ENCODE peak calls at places on chromosome 5, in six cellular contexts. One of them, this sample, is unnamed.

GRCh38 chr5:113140837-113141661 is 164.5 kb downstream of the DCP2 start:
- DNase-seq in trophoblast cell: peak
- DNase-seq in IMR-90: peak
- DNase-seq in H1: peak
- DNase-seq in neuronal stem cell: no peak
- DNase-seq in mesendoderm: peak
- DNase-seq in this sample: peak

GRCh38 chr5:39652036-39652435 is 227.3 kb upstream of the DAB2 start:
- DNase-seq in trophoblast cell: no peak
- DNase-seq in IMR-90: no peak
- DNase-seq in H1: no peak
- DNase-seq in neuronal stem cell: no peak
- DNase-seq in mesendoderm: no peak
- DNase-seq in this sample: no peak

GRCh38 chr5:33491941-33492340 is 51.2 kb downstream of the TARS1 start:
- DNase-seq in trophoblast cell: no peak
- DNase-seq in IMR-90: peak
- DNase-seq in H1: no peak
- DNase-seq in neuronal stem cell: no peak
- DNase-seq in mesendoderm: no peak
- DNase-seq in this sample: no peak

GRCh38 chr5:169161022-169161680 is 139.8 kb downstream of the SLIT3 start:
- DNase-seq in trophoblast cell: peak
- DNase-seq in IMR-90: peak
- DNase-seq in H1: no peak
- DNase-seq in neuronal stem cell: peak
- DNase-seq in mesendoderm: peak
- DNase-seq in this sample: peak

GRCh38 chr5:136115183-136115865 is 17.3 kb upstream of the SMAD5 start:
- DNase-seq in trophoblast cell: no peak
- DNase-seq in IMR-90: no peak
- DNase-seq in H1: no peak
- DNase-seq in neuronal stem cell: no peak
- DNase-seq in mesendoderm: no peak
- DNase-seq in this sample: no peak

GRCh38 chr5:10145922-10146321 is 103.8 kb downstream of the ATPSCKMT start:
- DNase-seq in trophoblast cell: peak
- DNase-seq in IMR-90: peak
- DNase-seq in H1: no peak
- DNase-seq in neuronal stem cell: no peak
- DNase-seq in mesendoderm: peak
- DNase-seq in this sample: peak

GRCh38 chr5:107469485-107469884 is 201.3 kb downstream of the EFNA5 start:
- DNase-seq in trophoblast cell: peak
- DNase-seq in IMR-90: peak
- DNase-seq in H1: no peak
- DNase-seq in neuronal stem cell: no peak
- DNase-seq in mesendoderm: no peak
- DNase-seq in this sample: peak

GRCh38 chr5:173012882-173013281 is 29.3 kb downstream of the ATP6V0E1 start:
- DNase-seq in trophoblast cell: peak
- DNase-seq in IMR-90: no peak
- DNase-seq in H1: no peak
- DNase-seq in neuronal stem cell: no peak
- DNase-seq in mesendoderm: no peak
- DNase-seq in this sample: no peak

GRCh38 chr5:94432499-94432898 is 185.9 kb downstream of the KIAA0825 start:
- DNase-seq in trophoblast cell: peak
- DNase-seq in IMR-90: peak
- DNase-seq in H1: no peak
- DNase-seq in neuronal stem cell: no peak
- DNase-seq in mesendoderm: no peak
- DNase-seq in this sample: peak

GRCh38 chr5:42057254-42057690 is 132.2 kb downstream of the FBXO4 start:
- DNase-seq in trophoblast cell: peak
- DNase-seq in IMR-90: peak
- DNase-seq in H1: peak
- DNase-seq in neuronal stem cell: peak
- DNase-seq in mesendoderm: peak
- DNase-seq in this sample: peak

GRCh38 chr5:44089419-44090125 is 299.6 kb downstream of the FGF10 start:
- DNase-seq in trophoblast cell: no peak
- DNase-seq in IMR-90: no peak
- DNase-seq in H1: no peak
- DNase-seq in neuronal stem cell: no peak
- DNase-seq in mesendoderm: no peak
- DNase-seq in this sample: no peak

GRCh38 chr5:204462-204861 is 13.2 kb downstream of the LRRC14B start:
- DNase-seq in trophoblast cell: no peak
- DNase-seq in IMR-90: no peak
- DNase-seq in H1: no peak
- DNase-seq in neuronal stem cell: no peak
- DNase-seq in mesendoderm: no peak
- DNase-seq in this sample: no peak

GRCh38 chr5:172902497-172903472 is 56.4 kb upstream of the RPL26L1 start:
- DNase-seq in trophoblast cell: peak
- DNase-seq in IMR-90: peak
- DNase-seq in H1: peak
- DNase-seq in neuronal stem cell: peak
- DNase-seq in mesendoderm: peak
- DNase-seq in this sample: peak

GRCh38 chr5:41831155-41831554 is 39.1 kb downstream of the OXCT1 start:
- DNase-seq in trophoblast cell: no peak
- DNase-seq in IMR-90: no peak
- DNase-seq in H1: no peak
- DNase-seq in neuronal stem cell: no peak
- DNase-seq in mesendoderm: no peak
- DNase-seq in this sample: no peak

GRCh38 chr5:170622933-170623332 is 119.1 kb downstream of the KCNIP1 start:
- DNase-seq in trophoblast cell: no peak
- DNase-seq in IMR-90: no peak
- DNase-seq in H1: no peak
- DNase-seq in neuronal stem cell: no peak
- DNase-seq in mesendoderm: no peak
- DNase-seq in this sample: no peak

GRCh38 chr5:65913519-65913918 is 12.9 kb upstream of the ERBIN start:
- DNase-seq in trophoblast cell: no peak
- DNase-seq in IMR-90: peak
- DNase-seq in H1: no peak
- DNase-seq in neuronal stem cell: no peak
- DNase-seq in mesendoderm: no peak
- DNase-seq in this sample: peak

GRCh38 chr5:145101246-145101645 is 733.9 kb downstream of the PRELID2 start:
- DNase-seq in trophoblast cell: peak
- DNase-seq in IMR-90: no peak
- DNase-seq in H1: no peak
- DNase-seq in neuronal stem cell: no peak
- DNase-seq in mesendoderm: peak
- DNase-seq in this sample: no peak

GRCh38 chr5:142063878-142064331 is 44.7 kb upstream of the NDFIP1 start:
- DNase-seq in trophoblast cell: no peak
- DNase-seq in IMR-90: peak
- DNase-seq in H1: peak
- DNase-seq in neuronal stem cell: peak
- DNase-seq in mesendoderm: peak
- DNase-seq in this sample: peak

GRCh38 chr5:14395411-14395810 is 186.2 kb upstream of the OTULINL start:
- DNase-seq in trophoblast cell: no peak
- DNase-seq in IMR-90: no peak
- DNase-seq in H1: no peak
- DNase-seq in neuronal stem cell: no peak
- DNase-seq in mesendoderm: no peak
- DNase-seq in this sample: no peak

GRCh38 chr5:134509308-134510040 is 16.0 kb upstream of the JADE2 start:
- DNase-seq in trophoblast cell: peak
- DNase-seq in IMR-90: peak
- DNase-seq in H1: peak
- DNase-seq in neuronal stem cell: no peak
- DNase-seq in mesendoderm: peak
- DNase-seq in this sample: peak

GRCh38 chr5:28807230-28807629 is 1768.8 kb upstream of the CDH9 start:
- DNase-seq in trophoblast cell: peak
- DNase-seq in IMR-90: no peak
- DNase-seq in H1: no peak
- DNase-seq in neuronal stem cell: no peak
- DNase-seq in mesendoderm: no peak
- DNase-seq in this sample: peak

GRCh38 chr5:174617285-174617684 is 107.1 kb upstream of the MSX2 start:
- DNase-seq in trophoblast cell: no peak
- DNase-seq in IMR-90: no peak
- DNase-seq in H1: no peak
- DNase-seq in neuronal stem cell: no peak
- DNase-seq in mesendoderm: no peak
- DNase-seq in this sample: no peak

GRCh38 chr5:147734839-147735238 is 47.7 kb downstream of the JAKMIP2 start:
- DNase-seq in trophoblast cell: no peak
- DNase-seq in IMR-90: no peak
- DNase-seq in H1: no peak
- DNase-seq in neuronal stem cell: no peak
- DNase-seq in mesendoderm: no peak
- DNase-seq in this sample: no peak

GRCh38 chr5:129014185-129014584 is 48.9 kb downstream of the SLC27A6 start:
- DNase-seq in trophoblast cell: no peak
- DNase-seq in IMR-90: no peak
- DNase-seq in H1: no peak
- DNase-seq in neuronal stem cell: no peak
- DNase-seq in mesendoderm: no peak
- DNase-seq in this sample: no peak

DNA sequence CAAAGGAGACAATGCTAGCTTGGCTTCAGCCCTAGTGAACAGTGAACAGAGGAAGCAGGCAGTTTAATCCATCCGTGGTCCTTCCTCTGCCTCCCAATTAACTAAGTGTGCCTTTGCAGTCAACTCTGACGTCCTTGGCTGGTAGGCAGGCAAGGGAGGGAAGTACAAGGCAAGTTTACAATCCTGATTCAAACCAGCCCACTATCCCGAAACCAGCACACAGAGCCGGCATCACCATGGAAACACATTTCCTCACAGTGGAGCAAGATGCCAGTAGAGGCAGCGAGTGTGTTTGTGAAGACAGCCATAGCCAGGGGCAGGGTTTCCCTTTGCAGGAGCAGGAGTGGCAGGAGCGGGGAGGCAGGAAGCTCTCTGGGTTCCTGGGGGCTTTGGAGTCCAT is 73.9 kb downstream of the GOLPH3 start:
- DNase-seq in trophoblast cell: no peak
- DNase-seq in IMR-90: no peak
- DNase-seq in H1: peak
- DNase-seq in neuronal stem cell: no peak
- DNase-seq in mesendoderm: peak
- DNase-seq in this sample: peak
- H4K8ac ChIP-seq in trophoblast cell: no peak
- H4K8ac ChIP-seq in IMR-90: no peak
- H4K8ac ChIP-seq in H1: no peak
- H4K8ac ChIP-seq in neuronal stem cell: no peak
- H4K8ac ChIP-seq in mesendoderm: no peak
- H4K8ac ChIP-seq in this sample: no peak

GRCh38 chr5:81761970-81762369 is 11.1 kb upstream of the SSBP2 start:
- DNase-seq in trophoblast cell: no peak
- DNase-seq in IMR-90: no peak
- DNase-seq in H1: no peak
- DNase-seq in neuronal stem cell: no peak
- DNase-seq in mesendoderm: no peak
- DNase-seq in this sample: no peak

GRCh38 chr5:81762401-81762800 is 11.5 kb upstream of the SSBP2 start:
- DNase-seq in trophoblast cell: no peak
- DNase-seq in IMR-90: peak
- DNase-seq in H1: no peak
- DNase-seq in neuronal stem cell: no peak
- DNase-seq in mesendoderm: no peak
- DNase-seq in this sample: peak

GRCh38 chr5:81763294-81763928 is 12.5 kb upstream of the SSBP2 start:
- DNase-seq in trophoblast cell: no peak
- DNase-seq in IMR-90: no peak
- DNase-seq in H1: no peak
- DNase-seq in neuronal stem cell: no peak
- DNase-seq in mesendoderm: no peak
- DNase-seq in this sample: no peak

GRCh38 chr5:81761270-81761669 is 10.4 kb upstream of the SSBP2 start:
- DNase-seq in trophoblast cell: no peak
- DNase-seq in IMR-90: no peak
- DNase-seq in H1: no peak
- DNase-seq in neuronal stem cell: no peak
- DNase-seq in mesendoderm: no peak
- DNase-seq in this sample: no peak

DNA sequence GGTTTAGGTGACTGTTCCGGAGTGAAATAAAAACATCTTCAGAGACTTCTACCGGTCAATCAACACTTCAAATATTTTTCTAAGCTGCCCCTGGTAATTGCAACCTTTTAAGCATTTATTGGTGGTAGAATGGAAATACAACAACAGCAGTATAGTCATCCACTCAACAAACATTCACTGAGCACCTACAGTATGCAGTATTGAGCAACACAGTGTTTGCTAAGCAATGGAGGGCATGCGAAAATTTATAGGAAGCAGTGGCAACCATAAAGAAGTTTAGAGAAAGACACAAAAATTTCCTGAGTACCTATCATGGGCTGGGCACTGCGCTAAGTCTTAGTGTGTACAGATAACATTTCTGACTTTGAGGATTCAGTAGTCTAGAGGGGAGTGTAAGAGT is 12.0 kb upstream of the SSBP2 start:
- DNase-seq in trophoblast cell: peak
- DNase-seq in IMR-90: no peak
- DNase-seq in H1: no peak
- DNase-seq in neuronal stem cell: no peak
- DNase-seq in mesendoderm: no peak
- DNase-seq in this sample: no peak
- H3K4me3 ChIP-seq in trophoblast cell: no peak
- H3K4me3 ChIP-seq in IMR-90: no peak
- H3K4me3 ChIP-seq in H1: no peak
- H3K4me3 ChIP-seq in neuronal stem cell: no peak
- H3K4me3 ChIP-seq in mesendoderm: no peak
- H3K4me3 ChIP-seq in this sample: no peak

GRCh38 chr5:73498057-73498992 is at the start of gene BTF3:
- DNase-seq in trophoblast cell: peak
- DNase-seq in IMR-90: peak
- DNase-seq in H1: peak
- DNase-seq in neuronal stem cell: peak
- DNase-seq in mesendoderm: peak
- DNase-seq in this sample: peak
- H3K18ac ChIP-seq in trophoblast cell: peak
- H3K18ac ChIP-seq in IMR-90: peak
- H3K18ac ChIP-seq in H1: peak
- H3K18ac ChIP-seq in neuronal stem cell: peak
- H3K18ac ChIP-seq in mesendoderm: peak
- H3K18ac ChIP-seq in this sample: peak

GRCh38 chr5:73120222-73121108 is at the start of gene TMEM171:
- DNase-seq in trophoblast cell: peak
- DNase-seq in IMR-90: peak
- DNase-seq in H1: peak
- DNase-seq in neuronal stem cell: peak
- DNase-seq in mesendoderm: peak
- DNase-seq in this sample: peak
- H4K8ac ChIP-seq in trophoblast cell: peak
- H4K8ac ChIP-seq in IMR-90: peak
- H4K8ac ChIP-seq in H1: peak
- H4K8ac ChIP-seq in neuronal stem cell: peak
- H4K8ac ChIP-seq in mesendoderm: peak
- H4K8ac ChIP-seq in this sample: peak

This sample was measured in mesenchymal stem cell.